ENCODE peak calls at places on chromosomes 7 and 10, in seven cellular contexts. One of them, this sample, is unnamed.

GRCh38 chr10:23777153-23777552 is 338.3 kb downstream of the OTUD1 start:
- DNase-seq in neuronal stem cell: peak
- DNase-seq in OCI-LY7: no peak
- DNase-seq in HCT116: no peak
- DNase-seq in fibroblast of lung: no peak
- DNase-seq in IMR-90: no peak
- DNase-seq in K562: no peak
- DNase-seq in this sample: no peak

GRCh38 chr10:73529089-73529832 is 33.4 kb upstream of the PPP3CB start:
- DNase-seq in K562: peak
- DNase-seq in fibroblast of lung: peak
- DNase-seq in OCI-LY7: peak
- DNase-seq in HCT116: peak
- DNase-seq in neuronal stem cell: peak
- DNase-seq in IMR-90: peak
- DNase-seq in this sample: peak

GRCh38 chr10:99965700-99966099 is 44.0 kb downstream of the DNMBP start:
- DNase-seq in HCT116: no peak
- DNase-seq in neuronal stem cell: no peak
- DNase-seq in IMR-90: no peak
- DNase-seq in fibroblast of lung: peak
- DNase-seq in K562: no peak
- DNase-seq in OCI-LY7: no peak
- DNase-seq in this sample: no peak

GRCh38 chr7:83681200-83681599 is 32.3 kb upstream of the SEMA3E start:
- DNase-seq in K562: no peak
- DNase-seq in neuronal stem cell: no peak
- DNase-seq in fibroblast of lung: no peak
- DNase-seq in OCI-LY7: no peak
- DNase-seq in IMR-90: no peak
- DNase-seq in HCT116: no peak
- DNase-seq in this sample: no peak

GRCh38 chr7:130141161-130141857 is 63.9 kb downstream of the TMEM209 start:
- DNase-seq in K562: peak
- DNase-seq in IMR-90: peak
- DNase-seq in neuronal stem cell: peak
- DNase-seq in OCI-LY7: no peak
- DNase-seq in fibroblast of lung: peak
- DNase-seq in HCT116: no peak
- DNase-seq in this sample: no peak

GRCh38 chr7:17781491-17782215 is 158.6 kb downstream of the SNX13 start:
- DNase-seq in IMR-90: peak
- DNase-seq in OCI-LY7: no peak
- DNase-seq in fibroblast of lung: peak
- DNase-seq in HCT116: peak
- DNase-seq in K562: no peak
- DNase-seq in neuronal stem cell: no peak
- DNase-seq in this sample: no peak

GRCh38 chr7:84629640-84630318 is 435.2 kb upstream of the SEMA3A start:
- DNase-seq in HCT116: no peak
- DNase-seq in fibroblast of lung: no peak
- DNase-seq in neuronal stem cell: no peak
- DNase-seq in IMR-90: peak
- DNase-seq in OCI-LY7: no peak
- DNase-seq in K562: no peak
- DNase-seq in this sample: no peak

GRCh38 chr10:107418411-107418810 is 253.9 kb upstream of the SORCS1 start:
- DNase-seq in IMR-90: no peak
- DNase-seq in HCT116: no peak
- DNase-seq in neuronal stem cell: no peak
- DNase-seq in fibroblast of lung: no peak
- DNase-seq in OCI-LY7: no peak
- DNase-seq in K562: no peak
- DNase-seq in this sample: no peak

GRCh38 chr10:28587270-28587969 is 54.5 kb downstream of the WAC start:
- DNase-seq in K562: no peak
- DNase-seq in HCT116: no peak
- DNase-seq in fibroblast of lung: peak
- DNase-seq in OCI-LY7: no peak
- DNase-seq in neuronal stem cell: no peak
- DNase-seq in IMR-90: peak
- DNase-seq in this sample: no peak

GRCh38 chr7:99244942-99245341 is 27.7 kb upstream of the MYH16 start:
- DNase-seq in IMR-90: peak
- DNase-seq in neuronal stem cell: no peak
- DNase-seq in OCI-LY7: no peak
- DNase-seq in fibroblast of lung: peak
- DNase-seq in K562: no peak
- DNase-seq in HCT116: no peak
- DNase-seq in this sample: no peak
- H2AFZ ChIP-seq in IMR-90: peak
- H2AFZ ChIP-seq in neuronal stem cell: no peak
- H2AFZ ChIP-seq in OCI-LY7: no peak
- H2AFZ ChIP-seq in fibroblast of lung: no peak
- H2AFZ ChIP-seq in K562: no peak
- H2AFZ ChIP-seq in HCT116: no peak
- H2AFZ ChIP-seq in this sample: no peak

DNA sequence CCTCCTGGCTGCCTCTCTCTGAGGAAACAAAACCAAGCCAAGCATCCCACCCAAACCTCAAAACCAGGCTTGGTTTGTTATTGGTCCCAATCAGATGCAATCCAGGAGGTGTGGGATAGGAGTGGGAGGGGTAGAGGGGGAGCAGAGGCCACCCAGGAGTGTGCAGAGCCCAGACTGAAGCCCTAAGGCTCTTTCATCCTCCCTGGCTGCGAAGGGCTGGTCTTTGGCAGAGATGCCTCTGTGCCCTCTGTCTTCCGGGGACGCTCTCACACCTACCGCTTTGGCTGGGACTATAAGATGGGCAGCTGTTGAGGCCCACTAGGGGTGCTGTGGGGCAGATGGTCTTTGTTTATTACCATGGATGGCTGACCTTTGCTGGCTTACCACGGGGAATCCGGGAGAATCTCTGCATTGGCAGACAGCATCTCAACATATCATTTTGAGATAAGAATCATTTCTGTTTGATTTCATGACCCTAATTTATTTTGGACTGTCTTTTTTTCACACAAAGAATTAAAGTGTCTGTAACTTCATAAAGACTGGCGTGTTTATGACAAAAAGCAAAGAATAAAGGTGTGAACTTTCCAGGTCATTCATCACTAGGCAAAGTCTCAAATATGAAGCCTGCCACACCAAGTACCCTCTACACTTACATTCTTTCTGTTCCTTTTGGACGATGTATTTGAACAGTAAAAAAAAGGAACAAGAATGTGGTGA is 6.5 kb upstream of the DENND2A start:
- DNase-seq in IMR-90: peak
- DNase-seq in HCT116: peak
- DNase-seq in K562: peak
- DNase-seq in OCI-LY7: peak
- DNase-seq in neuronal stem cell: no peak
- DNase-seq in fibroblast of lung: no peak
- DNase-seq in this sample: peak
- H2AFZ ChIP-seq in IMR-90: peak
- H2AFZ ChIP-seq in HCT116: peak
- H2AFZ ChIP-seq in K562: no peak
- H2AFZ ChIP-seq in OCI-LY7: peak
- H2AFZ ChIP-seq in neuronal stem cell: peak
- H2AFZ ChIP-seq in fibroblast of lung: no peak
- H2AFZ ChIP-seq in this sample: no peak

GRCh38 chr7:138738551-138739335 is 37.6 kb upstream of the SVOPL start:
- DNase-seq in OCI-LY7: peak
- DNase-seq in fibroblast of lung: peak
- DNase-seq in K562: peak
- DNase-seq in IMR-90: peak
- DNase-seq in HCT116: peak
- DNase-seq in neuronal stem cell: peak
- DNase-seq in this sample: peak
- H2AFZ ChIP-seq in OCI-LY7: peak
- H2AFZ ChIP-seq in fibroblast of lung: no peak
- H2AFZ ChIP-seq in K562: no peak
- H2AFZ ChIP-seq in IMR-90: no peak
- H2AFZ ChIP-seq in HCT116: peak
- H2AFZ ChIP-seq in neuronal stem cell: peak
- H2AFZ ChIP-seq in this sample: no peak

DNA sequence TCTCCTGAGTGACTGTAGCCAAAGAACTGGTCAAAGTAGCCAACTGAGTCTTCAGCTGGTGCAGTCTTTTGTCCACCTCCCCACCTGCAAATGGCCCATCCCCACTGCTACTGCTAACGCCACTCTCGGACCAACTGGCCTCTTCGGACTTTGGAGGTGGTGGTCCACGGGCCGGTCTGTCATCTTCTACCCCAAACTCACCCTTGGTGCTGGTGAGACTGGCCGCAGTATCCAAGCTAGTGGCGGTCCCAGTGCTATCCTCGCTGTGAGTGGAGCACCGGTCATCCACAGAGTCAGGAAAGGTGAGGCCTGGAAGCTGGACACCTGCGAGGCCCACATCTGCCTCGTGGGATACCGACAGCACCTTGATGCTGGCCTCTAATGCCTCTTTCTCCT is 750 bp downstream of the GCC1 start:
- DNase-seq in K562: no peak
- DNase-seq in neuronal stem cell: no peak
- DNase-seq in IMR-90: no peak
- DNase-seq in OCI-LY7: no peak
- DNase-seq in HCT116: no peak
- DNase-seq in fibroblast of lung: no peak
- DNase-seq in this sample: no peak
- H2AFZ ChIP-seq in K562: peak
- H2AFZ ChIP-seq in neuronal stem cell: peak
- H2AFZ ChIP-seq in IMR-90: peak
- H2AFZ ChIP-seq in OCI-LY7: no peak
- H2AFZ ChIP-seq in HCT116: no peak
- H2AFZ ChIP-seq in fibroblast of lung: peak
- H2AFZ ChIP-seq in this sample: no peak

GRCh38 chr7:148867571-148868377 is 16.3 kb downstream of the EZH2 start:
- DNase-seq in OCI-LY7: peak
- DNase-seq in neuronal stem cell: no peak
- DNase-seq in fibroblast of lung: no peak
- DNase-seq in HCT116: no peak
- DNase-seq in IMR-90: no peak
- DNase-seq in K562: no peak
- DNase-seq in this sample: peak
- H2AFZ ChIP-seq in OCI-LY7: no peak
- H2AFZ ChIP-seq in neuronal stem cell: no peak
- H2AFZ ChIP-seq in fibroblast of lung: no peak
- H2AFZ ChIP-seq in HCT116: no peak
- H2AFZ ChIP-seq in IMR-90: no peak
- H2AFZ ChIP-seq in K562: no peak
- H2AFZ ChIP-seq in this sample: no peak

GRCh38 chr7:116455499-116455898 is 44.0 kb upstream of the CAV2 start:
- DNase-seq in OCI-LY7: no peak
- DNase-seq in HCT116: no peak
- DNase-seq in K562: no peak
- DNase-seq in neuronal stem cell: no peak
- DNase-seq in fibroblast of lung: no peak
- DNase-seq in IMR-90: no peak
- DNase-seq in this sample: no peak

GRCh38 chr7:116451958-116452729 is 47.4 kb upstream of the CAV2 start:
- DNase-seq in neuronal stem cell: no peak
- DNase-seq in fibroblast of lung: no peak
- DNase-seq in OCI-LY7: no peak
- DNase-seq in IMR-90: no peak
- DNase-seq in K562: no peak
- DNase-seq in HCT116: no peak
- DNase-seq in this sample: no peak

GRCh38 chr7:116449950-116450349 is 49.6 kb upstream of the CAV2 start:
- DNase-seq in IMR-90: no peak
- DNase-seq in OCI-LY7: no peak
- DNase-seq in fibroblast of lung: peak
- DNase-seq in neuronal stem cell: no peak
- DNase-seq in K562: no peak
- DNase-seq in HCT116: no peak
- DNase-seq in this sample: no peak

GRCh38 chr7:116454377-116454776 is 45.2 kb upstream of the CAV2 start:
- DNase-seq in HCT116: no peak
- DNase-seq in IMR-90: no peak
- DNase-seq in neuronal stem cell: no peak
- DNase-seq in OCI-LY7: no peak
- DNase-seq in K562: no peak
- DNase-seq in fibroblast of lung: no peak
- DNase-seq in this sample: no peak

DNA sequence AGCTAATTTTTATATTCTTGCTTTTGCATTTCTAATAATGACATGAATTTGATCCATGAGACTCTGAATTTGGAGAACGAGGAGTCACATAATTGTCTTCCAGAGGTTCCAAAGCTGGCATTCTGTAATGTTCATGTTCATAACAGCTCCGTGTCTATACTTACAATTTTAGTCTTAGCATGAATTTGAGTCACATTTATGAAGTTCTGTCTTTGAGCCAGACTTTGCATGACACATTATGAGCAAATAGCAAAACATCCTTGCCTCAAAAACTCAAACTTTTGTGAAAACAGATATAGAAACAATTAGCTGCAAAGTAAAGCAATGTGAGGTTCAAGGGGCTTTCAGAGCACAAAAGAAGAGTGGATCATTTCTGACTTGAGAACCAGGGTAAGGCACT is 44.5 kb upstream of the CAV2 start:
- DNase-seq in K562: no peak
- DNase-seq in HCT116: no peak
- DNase-seq in IMR-90: peak
- DNase-seq in OCI-LY7: no peak
- DNase-seq in fibroblast of lung: peak
- DNase-seq in neuronal stem cell: no peak
- DNase-seq in this sample: no peak
- H2AFZ ChIP-seq in K562: no peak
- H2AFZ ChIP-seq in HCT116: no peak
- H2AFZ ChIP-seq in IMR-90: no peak
- H2AFZ ChIP-seq in OCI-LY7: no peak
- H2AFZ ChIP-seq in fibroblast of lung: no peak
- H2AFZ ChIP-seq in neuronal stem cell: no peak
- H2AFZ ChIP-seq in this sample: no peak

This sample was measured in Karpas-422.